ENCODE peak calls at places on chromosomes 1 and 21, in ten cellular contexts. D, M, T, K, X, N, E, Y, H and G are unnamed samples.

GRCh38 chr1:65068202-65069011 is 79.6 kb upstream of the AK4 start:
- ATAC-seq in D (no peak), H (no peak), N (no peak), E (no peak), T (no peak), K (peak; percentile 43), Y (no peak), X (no peak), M (no peak), G (no peak)

GRCh38 chr1:51541313-51542050 is 22.4 kb upstream of the EPS15 start:
- ATAC-seq in D (no peak), N (no peak), Y (no peak), M (no peak), X (no peak), H (no peak), T (peak; percentile 85), E (no peak), K (peak; percentile 87), G (peak; percentile 64)

GRCh38 chr1:23421752-23422312 is 2.7 kb downstream of the TCEA3 start:
- ATAC-seq in X (peak; percentile 30), N (peak; percentile 71), E (no peak), M (no peak), T (no peak), K (no peak), H (no peak), Y (no peak), D (peak; percentile 34), G (no peak)

GRCh38 chr1:90114521-90115141 is 119.7 kb downstream of the ZNF326 start:
- ATAC-seq in N (no peak), T (peak; percentile 74), H (peak; percentile 64), X (no peak), M (no peak), K (peak; percentile 78), D (no peak), E (no peak), Y (no peak), G (no peak)

GRCh38 chr1:35431173-35431599 is 126.0 kb downstream of the KIAA0319L start:
- ATAC-seq in N (no peak), M (no peak), H (no peak), E (no peak), Y (peak; percentile 30), K (no peak), X (no peak), T (no peak), D (no peak), G (peak; percentile 86)

GRCh38 chr1:162660598-162660997 is 28.3 kb downstream of the DDR2 start:
- ATAC-seq in H (no peak), T (no peak), Y (no peak), X (no peak), N (no peak), D (no peak), M (no peak), K (no peak), E (no peak), G (no peak)

GRCh38 chr21:27275294-27275927 is 308.5 kb upstream of the ADAMTS5 start:
- ATAC-seq in X (peak; percentile 60), Y (no peak), D (no peak), M (no peak), N (peak; percentile 63), T (no peak), K (no peak), H (no peak), E (no peak), G (no peak)

GRCh38 chr21:27739187-27739586 is 772.3 kb upstream of the ADAMTS5 start:
- ATAC-seq in X (peak; percentile 49), M (no peak), H (no peak), D (no peak), T (no peak), K (no peak), E (no peak), N (no peak), Y (no peak), G (no peak)

GRCh38 chr1:27418786-27419185 is 26.4 kb downstream of the GPR3 start:
- ATAC-seq in E (no peak), H (peak; percentile 21), Y (peak; percentile 21), K (peak; percentile 9), X (no peak), D (no peak), T (no peak), N (no peak), M (no peak), G (no peak)

GRCh38 chr1:182707116-182707515 is 22.7 kb upstream of the RGS8 start:
- ATAC-seq in N (no peak), M (no peak), T (no peak), X (peak; percentile 97), Y (no peak), D (peak; percentile 79), H (no peak), E (no peak), K (no peak), G (no peak)

GRCh38 chr1:42146916-42147320 is 6.3 kb upstream of the GUCA2B start:
- ATAC-seq in N (peak; percentile 73), T (peak; percentile 94), D (peak; percentile 65), E (no peak), Y (peak; percentile 82), M (peak; percentile 61), H (peak; percentile 92), X (peak; percentile 74), K (peak; percentile 83), G (peak; percentile 71)

GRCh38 chr1:101338714-101339430 is 102.1 kb downstream of the S1PR1 start:
- ATAC-seq in M (peak; percentile 90), H (no peak), K (no peak), X (no peak), T (no peak), N (no peak), Y (peak; percentile 76), D (no peak), E (no peak), G (no peak)

GRCh38 chr1:23614128-23614660 is 54.9 kb upstream of the ID3 start:
- ATAC-seq in H (no peak), Y (no peak), T (no peak), M (no peak), D (no peak), X (no peak), N (no peak), K (peak; percentile 35), E (peak; percentile 18), G (no peak)

GRCh38 chr1:7517611-7518330 is 253.3 kb upstream of the VAMP3 start:
- ATAC-seq in D (peak; percentile 88), M (no peak), N (no peak), X (peak; percentile 92), Y (no peak), H (no peak), T (no peak), K (no peak), E (no peak), G (no peak)

GRCh38 chr1:9069324-9070100 is at the start of gene SLC2A5:
- ATAC-seq in X (peak; percentile 72), T (no peak), M (peak; percentile 42), D (peak; percentile 55), E (peak; percentile 98), K (no peak), Y (no peak), H (peak; percentile 82), N (peak; percentile 52), G (no peak)

GRCh38 chr1:167152192-167152876 is 58.5 kb downstream of the STYXL2 start:
- ATAC-seq in K (no peak), M (no peak), N (no peak), H (no peak), T (no peak), Y (no peak), D (no peak), X (no peak), E (no peak), G (no peak)

GRCh38 chr1:104593418-104594187 is 843.9 kb downstream of the AMY1C start:
- ATAC-seq in X (no peak), K (no peak), T (no peak), Y (no peak), H (no peak), N (no peak), M (no peak), D (no peak), E (peak; percentile 76), G (no peak)